ENCODE peak calls at places on chromosomes 3 and 15, in eight cellular contexts. X, C, R, A, F, Q, T and D are unnamed samples.

GRCh38 chr3:23888617-23889228 is 28.1 kb downstream of the NKIRAS1 start:
- DNase-seq in X (no peak), C (no peak), R (no peak), A (no peak), F (no peak), Q (peak; percentile 55), T (no peak), D (no peak)

GRCh38 chr3:129665024-129665768 is 58.7 kb upstream of the PLXND1 start:
- DNase-seq in X (no peak), C (no peak), R (no peak), A (no peak), F (no peak), Q (peak; percentile 17), T (no peak), D (no peak)

GRCh38 chr15:55230953-55231352 is 34.2 kb upstream of the RSL24D1 start:
- DNase-seq in X (no peak), C (no peak), R (no peak), A (no peak), F (no peak), Q (no peak), T (no peak), D (no peak)

GRCh38 chr3:155323063-155323666 is 29.7 kb upstream of the STRIT1 start:
- DNase-seq in X (peak; percentile 36), C (no peak), R (no peak), A (no peak), F (no peak), Q (peak; percentile 79), T (no peak), D (no peak)

GRCh38 chr3:58824285-58824684 is 157.7 kb upstream of the FAM3D start:
- DNase-seq in X (peak; percentile 30), C (peak; percentile 1), R (peak; percentile 42), A (peak; percentile 88), F (no peak), Q (peak; percentile 61), T (peak; percentile 74), D (peak; percentile 1)

GRCh38 chr3:120850326-120851295 is 57.4 kb upstream of the STXBP5L start:
- DNase-seq in X (no peak), C (no peak), R (no peak), A (peak; percentile 41), F (no peak), Q (peak; percentile 57), T (no peak), D (peak; percentile 1)

GRCh38 chr3:100802126-100802525 is 92.8 kb downstream of the TFG start:
- DNase-seq in X (no peak), C (no peak), R (no peak), A (no peak), F (no peak), Q (no peak), T (no peak), D (no peak)

GRCh38 chr3:179148446-179149238 is 485 bp downstream of the PIK3CA start:
- DNase-seq in X (peak; percentile 29), C (peak; percentile 18), R (peak; percentile 66), A (peak; percentile 65), F (peak; percentile 26), Q (peak; percentile 37), T (peak; percentile 54), D (peak; percentile 71)

GRCh38 chr3:43710607-43711006 is 19.9 kb downstream of the ABHD5 start:
- DNase-seq in X (no peak), C (no peak), R (no peak), A (no peak), F (no peak), Q (no peak), T (no peak), D (no peak)

GRCh38 chr3:193852901-193853300 is 259.9 kb downstream of the OPA1 start:
- DNase-seq in X (no peak), C (no peak), R (no peak), A (no peak), F (no peak), Q (no peak), T (no peak), D (no peak)

GRCh38 chr3:123778525-123778924 is 105.6 kb downstream of the MYLK start:
- DNase-seq in X (no peak), C (no peak), R (no peak), A (no peak), F (no peak), Q (no peak), T (no peak), D (no peak)

GRCh38 chr15:47184003-47184404 is 533.3 kb upstream of the SEMA6D start:
- DNase-seq in X (peak; percentile 5), C (no peak), R (no peak), A (peak; percentile 79), F (no peak), Q (no peak), T (no peak), D (peak; percentile 17)

GRCh38 chr3:11543141-11543947 is 100.4 kb downstream of the VGLL4 start:
- DNase-seq in X (no peak), C (no peak), R (no peak), A (no peak), F (no peak), Q (no peak), T (no peak), D (no peak)

GRCh38 chr3:63847718-63848450 is 15.7 kb downstream of the THOC7 start:
- DNase-seq in X (no peak), C (no peak), R (no peak), A (no peak), F (no peak), Q (no peak), T (no peak), D (no peak)

GRCh38 chr15:83654379-83655236 is 685 bp downstream of the ADAMTSL3 start:
- DNase-seq in X (peak; percentile 67), C (no peak), R (peak; percentile 80), A (peak; percentile 31), F (no peak), Q (no peak), T (peak; percentile 28), D (no peak)

GRCh38 chr3:36075491-36075890 is 304.8 kb upstream of the STAC start:
- DNase-seq in X (no peak), C (no peak), R (no peak), A (no peak), F (no peak), Q (no peak), T (no peak), D (no peak)

GRCh38 chr3:72039677-72040076 is 254.7 kb upstream of the PROK2 start:
- DNase-seq in X (no peak), C (no peak), R (no peak), A (no peak), F (no peak), Q (no peak), T (no peak), D (no peak)

GRCh38 chr3:45092132-45093031 is 53.8 kb downstream of the CDCP1 start:
- DNase-seq in X (no peak), C (no peak), R (no peak), A (no peak), F (no peak), Q (no peak), T (no peak), D (no peak)

GRCh38 chr3:53803124-53803815 is 42.9 kb downstream of the CHDH start:
- DNase-seq in X (no peak), C (no peak), R (no peak), A (peak; percentile 6), F (no peak), Q (no peak), T (no peak), D (no peak)

GRCh38 chr3:5195605-5196004 is 8.1 kb downstream of the EDEM1 start:
- DNase-seq in X (no peak), C (no peak), R (no peak), A (no peak), F (no peak), Q (no peak), T (no peak), D (no peak)

GRCh38 chr15:31338879-31339557 is 12.4 kb downstream of the KLF13 start:
- DNase-seq in X (peak; percentile 88), C (no peak), R (peak; percentile 87), A (peak; percentile 50), F (no peak), Q (no peak), T (no peak), D (no peak)

GRCh38 chr15:59846100-59846499 is 157.0 kb upstream of the BNIP2 start:
- DNase-seq in X (no peak), C (no peak), R (no peak), A (no peak), F (no peak), Q (no peak), T (no peak), D (no peak)

GRCh38 chr3:87491843-87492242 is 215.5 kb upstream of the POU1F1 start:
- DNase-seq in X (no peak), C (no peak), R (no peak), A (no peak), F (no peak), Q (peak; percentile 7), T (no peak), D (no peak)

GRCh38 chr3:80970292-80970691 is 791.2 kb downstream of the GBE1 start:
- DNase-seq in X (no peak), C (no peak), R (no peak), A (no peak), F (no peak), Q (no peak), T (no peak), D (no peak)

GRCh38 chr15:70127288-70127746 is 29.6 kb upstream of the TLE3 start:
- DNase-seq in X (peak; percentile 58), C (no peak), R (peak; percentile 70), A (no peak), F (no peak), Q (no peak), T (peak; percentile 47), D (no peak)

GRCh38 chr15:52440414-52440813 is 88.3 kb downstream of the MYO5A start:
- DNase-seq in X (no peak), C (no peak), R (no peak), A (no peak), F (no peak), Q (peak; percentile 20), T (no peak), D (no peak)

GRCh38 chr3:157098823-157099185 is 61.1 kb downstream of the CCNL1 start:
- DNase-seq in X (no peak), C (no peak), R (no peak), A (no peak), F (no peak), Q (no peak), T (no peak), D (no peak)

GRCh38 chr15:71323604-71324003 is 208.3 kb downstream of the THSD4 start:
- DNase-seq in X (no peak), C (no peak), R (no peak), A (no peak), F (no peak), Q (no peak), T (no peak), D (no peak)

GRCh38 chr3:14531856-14532395 is 8.2 kb downstream of the GRIP2 start:
- DNase-seq in X (no peak), C (no peak), R (peak; percentile 23), A (peak; percentile 8), F (no peak), Q (no peak), T (no peak), D (no peak)

GRCh38 chr15:39279331-39279730 is 301.5 kb upstream of the THBS1 start:
- DNase-seq in X (no peak), C (no peak), R (no peak), A (no peak), F (no peak), Q (no peak), T (no peak), D (no peak)

GRCh38 chr3:5004319-5005152 is 25.3 kb downstream of the BHLHE40 start:
- DNase-seq in X (no peak), C (no peak), R (no peak), A (no peak), F (no peak), Q (no peak), T (no peak), D (no peak)

GRCh38 chr3:161296814-161297213 is 74.5 kb downstream of the SPTSSB start:
- DNase-seq in X (no peak), C (no peak), R (no peak), A (no peak), F (no peak), Q (no peak), T (no peak), D (no peak)

GRCh38 chr3:173138031-173138430 is 3.0 kb downstream of the SPATA16 start:
- DNase-seq in X (no peak), C (no peak), R (no peak), A (no peak), F (no peak), Q (no peak), T (no peak), D (no peak)

GRCh38 chr3:61118830-61119229 is 132.4 kb downstream of the FHIT start:
- DNase-seq in X (no peak), C (no peak), R (no peak), A (no peak), F (no peak), Q (no peak), T (no peak), D (no peak)